ENCODE peak calls at places on chromosomes 12 and 14, in six cellular contexts. One of them, this sample, is unnamed.

GRCh38 chr14:84208451-84208850 is 1321.5 kb upstream of the FLRT2 start:
- DNase-seq in nephron progenitor cell: no peak
- DNase-seq in MCF 10A: no peak
- DNase-seq in activated B cell treated with CpG ODN at 0.5 μM for 24 hours: no peak
- DNase-seq in GM12865: no peak
- DNase-seq in brain microvascular endothelial cell: no peak
- DNase-seq in this sample: no peak

GRCh38 chr14:58724702-58725101 is 86.9 kb downstream of the DACT1 start:
- DNase-seq in nephron progenitor cell: no peak
- DNase-seq in MCF 10A: no peak
- DNase-seq in activated B cell treated with CpG ODN at 0.5 μM for 24 hours: no peak
- DNase-seq in GM12865: no peak
- DNase-seq in brain microvascular endothelial cell: no peak
- DNase-seq in this sample: no peak

GRCh38 chr12:119714614-119715267 is 46.8 kb downstream of the PRKAB1 start:
- DNase-seq in nephron progenitor cell: no peak
- DNase-seq in MCF 10A: no peak
- DNase-seq in activated B cell treated with CpG ODN at 0.5 μM for 24 hours: no peak
- DNase-seq in GM12865: no peak
- DNase-seq in brain microvascular endothelial cell: no peak
- DNase-seq in this sample: no peak

GRCh38 chr12:27226319-27226984 is 17.6 kb upstream of the STK38L start:
- DNase-seq in nephron progenitor cell: no peak
- DNase-seq in MCF 10A: peak
- DNase-seq in activated B cell treated with CpG ODN at 0.5 μM for 24 hours: no peak
- DNase-seq in GM12865: no peak
- DNase-seq in brain microvascular endothelial cell: no peak
- DNase-seq in this sample: no peak

GRCh38 chr12:121805800-121806555 is 2.2 kb downstream of the SETD1B start:
- DNase-seq in nephron progenitor cell: peak
- DNase-seq in MCF 10A: no peak
- DNase-seq in activated B cell treated with CpG ODN at 0.5 μM for 24 hours: peak
- DNase-seq in GM12865: no peak
- DNase-seq in brain microvascular endothelial cell: no peak
- DNase-seq in this sample: no peak

GRCh38 chr14:98138666-98139065 is 1133.3 kb downstream of the BCL11B start:
- DNase-seq in nephron progenitor cell: peak
- DNase-seq in MCF 10A: peak
- DNase-seq in activated B cell treated with CpG ODN at 0.5 μM for 24 hours: no peak
- DNase-seq in GM12865: peak
- DNase-seq in brain microvascular endothelial cell: no peak
- DNase-seq in this sample: no peak

GRCh38 chr12:46815792-46816191 is 10.0 kb downstream of the SLC38A4 start:
- DNase-seq in nephron progenitor cell: no peak
- DNase-seq in MCF 10A: no peak
- DNase-seq in activated B cell treated with CpG ODN at 0.5 μM for 24 hours: no peak
- DNase-seq in GM12865: no peak
- DNase-seq in brain microvascular endothelial cell: no peak
- DNase-seq in this sample: no peak

GRCh38 chr14:50045039-50045711 is 71.2 kb downstream of the VCPKMT start:
- DNase-seq in nephron progenitor cell: no peak
- DNase-seq in MCF 10A: peak
- DNase-seq in activated B cell treated with CpG ODN at 0.5 μM for 24 hours: no peak
- DNase-seq in GM12865: peak
- DNase-seq in brain microvascular endothelial cell: peak
- DNase-seq in this sample: no peak

GRCh38 chr14:80003138-80003537 is 208.2 kb downstream of the DIO2 start:
- DNase-seq in nephron progenitor cell: no peak
- DNase-seq in MCF 10A: no peak
- DNase-seq in activated B cell treated with CpG ODN at 0.5 μM for 24 hours: no peak
- DNase-seq in GM12865: no peak
- DNase-seq in brain microvascular endothelial cell: peak
- DNase-seq in this sample: peak

GRCh38 chr12:69657376-69658137 is 41.5 kb downstream of the BEST3 start:
- DNase-seq in nephron progenitor cell: peak
- DNase-seq in MCF 10A: no peak
- DNase-seq in activated B cell treated with CpG ODN at 0.5 μM for 24 hours: no peak
- DNase-seq in GM12865: no peak
- DNase-seq in brain microvascular endothelial cell: peak
- DNase-seq in this sample: no peak

GRCh38 chr12:51846911-51847829 is 1.3 kb downstream of the FIGNL2 start:
- DNase-seq in nephron progenitor cell: peak
- DNase-seq in MCF 10A: no peak
- DNase-seq in activated B cell treated with CpG ODN at 0.5 μM for 24 hours: peak
- DNase-seq in GM12865: no peak
- DNase-seq in brain microvascular endothelial cell: no peak
- DNase-seq in this sample: no peak

GRCh38 chr12:32248594-32249140 is 142.0 kb downstream of the BICD1 start:
- DNase-seq in nephron progenitor cell: no peak
- DNase-seq in MCF 10A: peak
- DNase-seq in activated B cell treated with CpG ODN at 0.5 μM for 24 hours: no peak
- DNase-seq in GM12865: no peak
- DNase-seq in brain microvascular endothelial cell: no peak
- DNase-seq in this sample: no peak

GRCh38 chr12:131072446-131073230 is 118.9 kb downstream of the ADGRD1 start:
- DNase-seq in nephron progenitor cell: no peak
- DNase-seq in MCF 10A: no peak
- DNase-seq in activated B cell treated with CpG ODN at 0.5 μM for 24 hours: no peak
- DNase-seq in GM12865: no peak
- DNase-seq in brain microvascular endothelial cell: no peak
- DNase-seq in this sample: no peak

GRCh38 chr14:32473476-32473875 is 144.4 kb downstream of the AKAP6 start:
- DNase-seq in nephron progenitor cell: no peak
- DNase-seq in MCF 10A: peak
- DNase-seq in activated B cell treated with CpG ODN at 0.5 μM for 24 hours: no peak
- DNase-seq in GM12865: no peak
- DNase-seq in brain microvascular endothelial cell: no peak
- DNase-seq in this sample: no peak

GRCh38 chr12:29426516-29426915 is 45.5 kb upstream of the ERGIC2 start:
- DNase-seq in nephron progenitor cell: no peak
- DNase-seq in MCF 10A: no peak
- DNase-seq in activated B cell treated with CpG ODN at 0.5 μM for 24 hours: no peak
- DNase-seq in GM12865: no peak
- DNase-seq in brain microvascular endothelial cell: no peak
- DNase-seq in this sample: no peak

GRCh38 chr12:51970904-51971646 is 19.6 kb downstream of the ACVR1B start:
- DNase-seq in nephron progenitor cell: peak
- DNase-seq in MCF 10A: peak
- DNase-seq in activated B cell treated with CpG ODN at 0.5 μM for 24 hours: peak
- DNase-seq in GM12865: peak
- DNase-seq in brain microvascular endothelial cell: no peak
- DNase-seq in this sample: no peak

GRCh38 chr14:101553393-101553792 is 7.9 kb upstream of the DIO3 start:
- DNase-seq in nephron progenitor cell: no peak
- DNase-seq in MCF 10A: no peak
- DNase-seq in activated B cell treated with CpG ODN at 0.5 μM for 24 hours: no peak
- DNase-seq in GM12865: no peak
- DNase-seq in brain microvascular endothelial cell: no peak
- DNase-seq in this sample: no peak

GRCh38 chr12:120775862-120776552 is 50.4 kb downstream of the ACADS start:
- DNase-seq in nephron progenitor cell: no peak
- DNase-seq in MCF 10A: no peak
- DNase-seq in activated B cell treated with CpG ODN at 0.5 μM for 24 hours: no peak
- DNase-seq in GM12865: no peak
- DNase-seq in brain microvascular endothelial cell: no peak
- DNase-seq in this sample: no peak

GRCh38 chr14:76115010-76115422 is 36.7 kb upstream of the GPATCH2L start:
- DNase-seq in nephron progenitor cell: no peak
- DNase-seq in MCF 10A: no peak
- DNase-seq in activated B cell treated with CpG ODN at 0.5 μM for 24 hours: no peak
- DNase-seq in GM12865: no peak
- DNase-seq in brain microvascular endothelial cell: no peak
- DNase-seq in this sample: no peak

GRCh38 chr14:65502676-65503124 is 90.2 kb downstream of the FUT8 start:
- DNase-seq in nephron progenitor cell: no peak
- DNase-seq in MCF 10A: peak
- DNase-seq in activated B cell treated with CpG ODN at 0.5 μM for 24 hours: no peak
- DNase-seq in GM12865: peak
- DNase-seq in brain microvascular endothelial cell: peak
- DNase-seq in this sample: peak

GRCh38 chr12:95203477-95203843 is 13.8 kb downstream of the FGD6 start:
- DNase-seq in nephron progenitor cell: no peak
- DNase-seq in MCF 10A: no peak
- DNase-seq in activated B cell treated with CpG ODN at 0.5 μM for 24 hours: no peak
- DNase-seq in GM12865: no peak
- DNase-seq in brain microvascular endothelial cell: no peak
- DNase-seq in this sample: no peak

GRCh38 chr12:4555804-4556203 is 6.2 kb upstream of the DYRK4 start:
- DNase-seq in nephron progenitor cell: no peak
- DNase-seq in MCF 10A: no peak
- DNase-seq in activated B cell treated with CpG ODN at 0.5 μM for 24 hours: no peak
- DNase-seq in GM12865: no peak
- DNase-seq in brain microvascular endothelial cell: no peak
- DNase-seq in this sample: no peak

GRCh38 chr14:20436363-20436755 is 393 bp upstream of the KLHL33 start:
- DNase-seq in nephron progenitor cell: no peak
- DNase-seq in MCF 10A: peak
- DNase-seq in activated B cell treated with CpG ODN at 0.5 μM for 24 hours: no peak
- DNase-seq in GM12865: no peak
- DNase-seq in brain microvascular endothelial cell: peak
- DNase-seq in this sample: peak

GRCh38 chr12:24742378-24742777 is 206.5 kb downstream of the BCAT1 start:
- DNase-seq in nephron progenitor cell: peak
- DNase-seq in MCF 10A: no peak
- DNase-seq in activated B cell treated with CpG ODN at 0.5 μM for 24 hours: peak
- DNase-seq in GM12865: peak
- DNase-seq in brain microvascular endothelial cell: no peak
- DNase-seq in this sample: no peak

GRCh38 chr14:68015356-68016242 is 196.0 kb downstream of the RAD51B start:
- DNase-seq in nephron progenitor cell: no peak
- DNase-seq in MCF 10A: no peak
- DNase-seq in activated B cell treated with CpG ODN at 0.5 μM for 24 hours: no peak
- DNase-seq in GM12865: no peak
- DNase-seq in brain microvascular endothelial cell: no peak
- DNase-seq in this sample: no peak

GRCh38 chr12:22543246-22544037 is 900 bp downstream of the C2CD5 start:
- DNase-seq in nephron progenitor cell: peak
- DNase-seq in MCF 10A: peak
- DNase-seq in activated B cell treated with CpG ODN at 0.5 μM for 24 hours: peak
- DNase-seq in GM12865: peak
- DNase-seq in brain microvascular endothelial cell: no peak
- DNase-seq in this sample: no peak

DNA sequence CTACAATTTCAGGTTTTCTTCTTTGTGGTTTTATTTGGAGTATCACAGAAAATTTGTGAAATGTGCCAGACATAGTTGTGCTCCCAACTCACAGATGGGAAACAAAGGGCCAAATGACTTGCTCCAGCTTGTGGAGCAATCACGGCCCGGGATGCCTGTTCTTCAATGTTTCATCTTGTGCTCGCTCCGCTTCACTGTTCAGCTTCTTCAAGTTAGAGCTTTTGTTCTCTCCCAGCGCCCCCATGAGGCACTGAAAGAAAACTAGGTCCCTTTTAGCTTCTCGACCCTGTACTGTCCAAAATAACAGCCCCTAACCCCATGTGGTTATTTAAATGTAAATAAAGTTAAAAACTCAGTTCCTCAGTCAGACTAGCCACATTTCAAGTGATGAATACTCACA is 187.9 kb upstream of the STXBP6 start:
- DNase-seq in nephron progenitor cell: peak
- DNase-seq in MCF 10A: no peak
- DNase-seq in activated B cell treated with CpG ODN at 0.5 μM for 24 hours: no peak
- DNase-seq in GM12865: no peak
- DNase-seq in brain microvascular endothelial cell: no peak
- DNase-seq in this sample: no peak
- TF ChIP-seq CTCF in nephron progenitor cell: peak
- TF ChIP-seq CTCF in MCF 10A: no peak
- TF ChIP-seq CTCF in activated B cell treated with CpG ODN at 0.5 μM for 24 hours: no peak
- TF ChIP-seq CTCF in GM12865: no peak
- TF ChIP-seq CTCF in brain microvascular endothelial cell: no peak
- TF ChIP-seq CTCF in this sample: no peak

GRCh38 chr12:91511795-91512420 is 329.3 kb upstream of the DCN start:
- DNase-seq in nephron progenitor cell: no peak
- DNase-seq in MCF 10A: no peak
- DNase-seq in activated B cell treated with CpG ODN at 0.5 μM for 24 hours: no peak
- DNase-seq in GM12865: no peak
- DNase-seq in brain microvascular endothelial cell: no peak
- DNase-seq in this sample: no peak

GRCh38 chr12:91502208-91502607 is 319.6 kb upstream of the DCN start:
- DNase-seq in nephron progenitor cell: no peak
- DNase-seq in MCF 10A: no peak
- DNase-seq in activated B cell treated with CpG ODN at 0.5 μM for 24 hours: no peak
- DNase-seq in GM12865: no peak
- DNase-seq in brain microvascular endothelial cell: no peak
- DNase-seq in this sample: no peak

GRCh38 chr12:91507754-91508153 is 325.1 kb upstream of the DCN start:
- DNase-seq in nephron progenitor cell: no peak
- DNase-seq in MCF 10A: no peak
- DNase-seq in activated B cell treated with CpG ODN at 0.5 μM for 24 hours: no peak
- DNase-seq in GM12865: no peak
- DNase-seq in brain microvascular endothelial cell: peak
- DNase-seq in this sample: no peak

GRCh38 chr12:91506461-91506860 is 323.8 kb upstream of the DCN start:
- DNase-seq in nephron progenitor cell: no peak
- DNase-seq in MCF 10A: no peak
- DNase-seq in activated B cell treated with CpG ODN at 0.5 μM for 24 hours: no peak
- DNase-seq in GM12865: no peak
- DNase-seq in brain microvascular endothelial cell: peak
- DNase-seq in this sample: no peak
- TF ChIP-seq CTCF in nephron progenitor cell: no peak
- TF ChIP-seq CTCF in MCF 10A: no peak
- TF ChIP-seq CTCF in activated B cell treated with CpG ODN at 0.5 μM for 24 hours: no peak
- TF ChIP-seq CTCF in GM12865: no peak
- TF ChIP-seq CTCF in brain microvascular endothelial cell: no peak
- TF ChIP-seq CTCF in this sample: no peak

GRCh38 chr12:97003276-97003675 is 96.2 kb downstream of the NEDD1 start:
- DNase-seq in nephron progenitor cell: no peak
- DNase-seq in MCF 10A: no peak
- DNase-seq in activated B cell treated with CpG ODN at 0.5 μM for 24 hours: no peak
- DNase-seq in GM12865: no peak
- DNase-seq in brain microvascular endothelial cell: no peak
- DNase-seq in this sample: no peak
- TF ChIP-seq CTCF in nephron progenitor cell: no peak
- TF ChIP-seq CTCF in MCF 10A: no peak
- TF ChIP-seq CTCF in activated B cell treated with CpG ODN at 0.5 μM for 24 hours: no peak
- TF ChIP-seq CTCF in GM12865: no peak
- TF ChIP-seq CTCF in brain microvascular endothelial cell: no peak
- TF ChIP-seq CTCF in this sample: no peak

GRCh38 chr12:90017316-90017715 is 308.7 kb upstream of the ATP2B1 start:
- DNase-seq in nephron progenitor cell: no peak
- DNase-seq in MCF 10A: peak
- DNase-seq in activated B cell treated with CpG ODN at 0.5 μM for 24 hours: no peak
- DNase-seq in GM12865: no peak
- DNase-seq in brain microvascular endothelial cell: no peak
- DNase-seq in this sample: no peak

GRCh38 chr12:90015228-90015627 is 306.6 kb upstream of the ATP2B1 start:
- DNase-seq in nephron progenitor cell: no peak
- DNase-seq in MCF 10A: peak
- DNase-seq in activated B cell treated with CpG ODN at 0.5 μM for 24 hours: no peak
- DNase-seq in GM12865: no peak
- DNase-seq in brain microvascular endothelial cell: no peak
- DNase-seq in this sample: no peak

GRCh38 chr12:90008277-90008676 is 299.6 kb upstream of the ATP2B1 start:
- DNase-seq in nephron progenitor cell: no peak
- DNase-seq in MCF 10A: no peak
- DNase-seq in activated B cell treated with CpG ODN at 0.5 μM for 24 hours: no peak
- DNase-seq in GM12865: no peak
- DNase-seq in brain microvascular endothelial cell: no peak
- DNase-seq in this sample: no peak

GRCh38 chr12:90010089-90010488 is 301.5 kb upstream of the ATP2B1 start:
- DNase-seq in nephron progenitor cell: no peak
- DNase-seq in MCF 10A: peak
- DNase-seq in activated B cell treated with CpG ODN at 0.5 μM for 24 hours: no peak
- DNase-seq in GM12865: no peak
- DNase-seq in brain microvascular endothelial cell: peak
- DNase-seq in this sample: no peak

GRCh38 chr12:90013409-90013808 is 304.8 kb upstream of the ATP2B1 start:
- DNase-seq in nephron progenitor cell: no peak
- DNase-seq in MCF 10A: no peak
- DNase-seq in activated B cell treated with CpG ODN at 0.5 μM for 24 hours: no peak
- DNase-seq in GM12865: peak
- DNase-seq in brain microvascular endothelial cell: no peak
- DNase-seq in this sample: no peak
- TF ChIP-seq CTCF in nephron progenitor cell: no peak
- TF ChIP-seq CTCF in MCF 10A: no peak
- TF ChIP-seq CTCF in activated B cell treated with CpG ODN at 0.5 μM for 24 hours: no peak
- TF ChIP-seq CTCF in GM12865: peak
- TF ChIP-seq CTCF in brain microvascular endothelial cell: peak
- TF ChIP-seq CTCF in this sample: peak